ENCODE peak calls at places on chromosomes 16 and 17, in seven cellular contexts. One of them, this sample, is unnamed.

GRCh38 chr17:76238847-76239537 is 1.3 kb downstream of the RNF157 start:
- DNase-seq in stimulated activated CD4-positive, alpha-beta T cell treated with anti-CD3 and anti-CD28 coated beads, Interleukin-4, amount 100 ng/mL, for 24 hours: no peak
- DNase-seq in NCI-H1092: no peak
- DNase-seq in lower leg skin: no peak
- DNase-seq in RWPE1: no peak
- DNase-seq in GM23338: peak; percentile 14
- DNase-seq in activated gamma-delta T cell treated with Interleukin-2 at 50 U/mL for 16 hours: no peak
- DNase-seq in this sample: no peak

GRCh38 chr17:82287849-82288601 is 14.5 kb upstream of the CSNK1D start:
- DNase-seq in stimulated activated CD4-positive, alpha-beta T cell treated with anti-CD3 and anti-CD28 coated beads, Interleukin-4, amount 100 ng/mL, for 24 hours: no peak
- DNase-seq in NCI-H1092: no peak
- DNase-seq in lower leg skin: no peak
- DNase-seq in RWPE1: peak; percentile 73
- DNase-seq in GM23338: no peak
- DNase-seq in activated gamma-delta T cell treated with Interleukin-2 at 50 U/mL for 16 hours: no peak
- DNase-seq in this sample: no peak

GRCh38 chr17:12712415-12712814 is 46.7 kb downstream of the MYOCD start:
- DNase-seq in stimulated activated CD4-positive, alpha-beta T cell treated with anti-CD3 and anti-CD28 coated beads, Interleukin-4, amount 100 ng/mL, for 24 hours: no peak
- DNase-seq in NCI-H1092: no peak
- DNase-seq in lower leg skin: no peak
- DNase-seq in RWPE1: no peak
- DNase-seq in GM23338: no peak
- DNase-seq in activated gamma-delta T cell treated with Interleukin-2 at 50 U/mL for 16 hours: no peak
- DNase-seq in this sample: no peak

GRCh38 chr16:12021578-12022265 is 45.2 kb downstream of the SNX29 start:
- DNase-seq in stimulated activated CD4-positive, alpha-beta T cell treated with anti-CD3 and anti-CD28 coated beads, Interleukin-4, amount 100 ng/mL, for 24 hours: no peak
- DNase-seq in NCI-H1092: no peak
- DNase-seq in lower leg skin: no peak
- DNase-seq in RWPE1: no peak
- DNase-seq in GM23338: no peak
- DNase-seq in activated gamma-delta T cell treated with Interleukin-2 at 50 U/mL for 16 hours: no peak
- DNase-seq in this sample: no peak

GRCh38 chr17:65102788-65103187 is 34.4 kb upstream of the RGS9 start:
- DNase-seq in stimulated activated CD4-positive, alpha-beta T cell treated with anti-CD3 and anti-CD28 coated beads, Interleukin-4, amount 100 ng/mL, for 24 hours: no peak
- DNase-seq in NCI-H1092: no peak
- DNase-seq in lower leg skin: no peak
- DNase-seq in RWPE1: no peak
- DNase-seq in GM23338: no peak
- DNase-seq in activated gamma-delta T cell treated with Interleukin-2 at 50 U/mL for 16 hours: no peak
- DNase-seq in this sample: no peak

GRCh38 chr16:66414891-66415290 is 12.2 kb upstream of the BEAN1 start:
- DNase-seq in stimulated activated CD4-positive, alpha-beta T cell treated with anti-CD3 and anti-CD28 coated beads, Interleukin-4, amount 100 ng/mL, for 24 hours: no peak
- DNase-seq in NCI-H1092: no peak
- DNase-seq in lower leg skin: no peak
- DNase-seq in RWPE1: no peak
- DNase-seq in GM23338: no peak
- DNase-seq in activated gamma-delta T cell treated with Interleukin-2 at 50 U/mL for 16 hours: no peak
- DNase-seq in this sample: no peak

GRCh38 chr17:44263360-44263902 is 4.5 kb downstream of the SLC4A1 start:
- DNase-seq in stimulated activated CD4-positive, alpha-beta T cell treated with anti-CD3 and anti-CD28 coated beads, Interleukin-4, amount 100 ng/mL, for 24 hours: no peak
- DNase-seq in NCI-H1092: no peak
- DNase-seq in lower leg skin: no peak
- DNase-seq in RWPE1: no peak
- DNase-seq in GM23338: no peak
- DNase-seq in activated gamma-delta T cell treated with Interleukin-2 at 50 U/mL for 16 hours: no peak
- DNase-seq in this sample: no peak

GRCh38 chr16:88681084-88681680 is 5.1 kb downstream of the SNAI3 start:
- DNase-seq in stimulated activated CD4-positive, alpha-beta T cell treated with anti-CD3 and anti-CD28 coated beads, Interleukin-4, amount 100 ng/mL, for 24 hours: peak; percentile 46
- DNase-seq in NCI-H1092: no peak
- DNase-seq in lower leg skin: no peak
- DNase-seq in RWPE1: no peak
- DNase-seq in GM23338: peak; percentile 76
- DNase-seq in activated gamma-delta T cell treated with Interleukin-2 at 50 U/mL for 16 hours: peak; percentile 41
- DNase-seq in this sample: peak; percentile 49

GRCh38 chr17:62935481-62935880 is 30.6 kb upstream of the TANC2 start:
- DNase-seq in stimulated activated CD4-positive, alpha-beta T cell treated with anti-CD3 and anti-CD28 coated beads, Interleukin-4, amount 100 ng/mL, for 24 hours: no peak
- DNase-seq in NCI-H1092: no peak
- DNase-seq in lower leg skin: no peak
- DNase-seq in RWPE1: no peak
- DNase-seq in GM23338: no peak
- DNase-seq in activated gamma-delta T cell treated with Interleukin-2 at 50 U/mL for 16 hours: no peak
- DNase-seq in this sample: no peak

GRCh38 chr17:49162866-49163265 is 30.3 kb downstream of the B4GALNT2 start:
- DNase-seq in stimulated activated CD4-positive, alpha-beta T cell treated with anti-CD3 and anti-CD28 coated beads, Interleukin-4, amount 100 ng/mL, for 24 hours: no peak
- DNase-seq in NCI-H1092: no peak
- DNase-seq in lower leg skin: no peak
- DNase-seq in RWPE1: no peak
- DNase-seq in GM23338: no peak
- DNase-seq in activated gamma-delta T cell treated with Interleukin-2 at 50 U/mL for 16 hours: no peak
- DNase-seq in this sample: no peak